ENCODE peak calls at places on chromosome 10, in eight cellular contexts. U, J, O, X, H, Z, F and R are unnamed samples.

GRCh38 chr10:35933940-35934636 is 292.0 kb upstream of the FZD8 start:
- DNase-seq in J (no peak), O (no peak), Z (no peak), H (no peak), U (no peak), X (no peak), F (no peak), R (no peak)

GRCh38 chr10:3980139-3980538 is 195.1 kb upstream of the KLF6 start:
- DNase-seq in U (no peak), Z (no peak), J (no peak), F (no peak), O (peak; percentile 23), H (no peak), X (no peak), R (no peak)

GRCh38 chr10:127353544-127353943 is 157.2 kb upstream of the INSYN2A start:
- DNase-seq in O (no peak), Z (no peak), H (no peak), X (no peak), F (no peak), U (no peak), J (no peak), R (no peak)

GRCh38 chr10:9922123-9922685 is 1095.5 kb upstream of the CELF2 start:
- DNase-seq in O (no peak), Z (no peak), U (no peak), X (no peak), H (no peak), F (no peak), J (no peak), R (no peak)

GRCh38 chr10:119652361-119652760 is 1.2 kb downstream of the BAG3 start:
- DNase-seq in F (no peak), O (peak; percentile 29), J (peak; percentile 69), X (peak; percentile 64), Z (peak; percentile 77), H (no peak), U (peak; percentile 57), R (no peak)

GRCh38 chr10:132187421-132188138 is 832 bp downstream of the DPYSL4 start:
- DNase-seq in U (no peak), J (no peak), X (no peak), F (no peak), O (no peak), H (peak; percentile 73), Z (no peak), R (no peak)

GRCh38 chr10:123583639-123584418 is 82.3 kb upstream of the GPR26 start:
- DNase-seq in O (peak; percentile 83), F (peak; percentile 84), U (peak; percentile 70), Z (peak; percentile 26), H (peak; percentile 79), J (no peak), X (no peak), R (peak; percentile 94)

GRCh38 chr10:46527241-46527811 is 29.1 kb downstream of the GPRIN2 start:
- DNase-seq in O (no peak), Z (no peak), X (no peak), F (peak; percentile 20), J (no peak), U (no peak), H (no peak), R (peak; percentile 46)

GRCh38 chr10:124999433-125000365 is 57.8 kb downstream of the ZRANB1 start:
- DNase-seq in J (no peak), Z (no peak), X (no peak), U (no peak), H (peak; percentile 27), F (peak; percentile 80), O (peak; percentile 22), R (peak; percentile 85)

GRCh38 chr10:5587151-5588079 is 62.7 kb downstream of the CALML3 start:
- DNase-seq in J (no peak), O (no peak), F (no peak), H (no peak), X (no peak), U (no peak), Z (no peak), R (no peak)

GRCh38 chr10:76382381-76382851 is 951.0 kb downstream of the LRMDA start:
- DNase-seq in O (no peak), H (no peak), X (peak; percentile 15), Z (no peak), F (no peak), J (no peak), U (peak; percentile 62), R (no peak)

GRCh38 chr10:94123253-94123995 is 129.7 kb downstream of the PLCE1 start:
- DNase-seq in H (no peak), J (no peak), U (peak; percentile 90), F (no peak), O (no peak), Z (no peak), X (peak; percentile 86), R (no peak)

GRCh38 chr10:5976689-5977470 is 463 bp downstream of the IL15RA start:
- DNase-seq in X (peak; percentile 61), Z (peak; percentile 66), U (peak; percentile 30), J (peak; percentile 46), H (no peak), F (no peak), O (peak; percentile 75), R (peak; percentile 67)

GRCh38 chr10:48306870-48307531 is 524 bp downstream of the MAPK8 start:
- DNase-seq in O (peak; percentile 60), U (peak; percentile 26), H (peak; percentile 93), Z (peak; percentile 65), X (peak; percentile 53), F (peak; percentile 53), J (peak; percentile 50), R (peak; percentile 89)

GRCh38 chr10:102681696-102682095 is 32.5 kb downstream of the ARL3 start:
- DNase-seq in O (no peak), J (no peak), Z (no peak), H (no peak), X (no peak), U (no peak), F (no peak), R (no peak)

GRCh38 chr10:3803295-3803883 is 18.4 kb upstream of the KLF6 start:
- DNase-seq in Z (no peak), F (no peak), H (no peak), J (no peak), O (no peak), X (no peak), U (peak; percentile 23), R (no peak)

GRCh38 chr10:131520206-131520605 is 208.7 kb upstream of the TCERG1L start:
- DNase-seq in F (no peak), H (no peak), O (no peak), J (no peak), U (no peak), X (no peak), Z (no peak), R (no peak)

GRCh38 chr10:36385693-36386092 is 739.7 kb upstream of the ANKRD30A start:
- DNase-seq in J (no peak), O (no peak), H (no peak), F (no peak), Z (no peak), X (no peak), U (no peak), R (no peak)

GRCh38 chr10:101619983-101620382 is 31.9 kb downstream of the DPCD start:
- DNase-seq in H (no peak), J (no peak), X (no peak), U (no peak), F (no peak), O (no peak), Z (no peak), R (no peak)
- H3K36me3 ChIP-seq in H (peaks cover 16% of the 10 kb centered on the region), J (peaks cover 2% of the 10 kb centered on the region), X (no peaks in the 10 kb centered on the region), U (no peaks in the 10 kb centered on the region), F (peaks cover 5% of the 10 kb centered on the region), O (no peaks in the 10 kb centered on the region), Z (peaks cover 78% of the 10 kb centered on the region), R (peaks cover 2% of the 10 kb centered on the region)

GRCh38 chr10:114391599-114391998 is 12.7 kb downstream of the AFAP1L2 start:
- DNase-seq in J (no peak), Z (no peak), O (no peak), U (no peak), F (no peak), X (no peak), H (no peak), R (no peak)
- H3K4me1 ChIP-seq in J (no peaks in the 10 kb centered on the region), Z (no peaks in the 10 kb centered on the region), O (no peaks in the 10 kb centered on the region), U (peaks cover 65% of the 10 kb centered on the region), F (peaks cover 46% of the 10 kb centered on the region), X (peaks cover 43% of the 10 kb centered on the region), H (no peaks in the 10 kb centered on the region), R (no peaks in the 10 kb centered on the region)

DNA sequence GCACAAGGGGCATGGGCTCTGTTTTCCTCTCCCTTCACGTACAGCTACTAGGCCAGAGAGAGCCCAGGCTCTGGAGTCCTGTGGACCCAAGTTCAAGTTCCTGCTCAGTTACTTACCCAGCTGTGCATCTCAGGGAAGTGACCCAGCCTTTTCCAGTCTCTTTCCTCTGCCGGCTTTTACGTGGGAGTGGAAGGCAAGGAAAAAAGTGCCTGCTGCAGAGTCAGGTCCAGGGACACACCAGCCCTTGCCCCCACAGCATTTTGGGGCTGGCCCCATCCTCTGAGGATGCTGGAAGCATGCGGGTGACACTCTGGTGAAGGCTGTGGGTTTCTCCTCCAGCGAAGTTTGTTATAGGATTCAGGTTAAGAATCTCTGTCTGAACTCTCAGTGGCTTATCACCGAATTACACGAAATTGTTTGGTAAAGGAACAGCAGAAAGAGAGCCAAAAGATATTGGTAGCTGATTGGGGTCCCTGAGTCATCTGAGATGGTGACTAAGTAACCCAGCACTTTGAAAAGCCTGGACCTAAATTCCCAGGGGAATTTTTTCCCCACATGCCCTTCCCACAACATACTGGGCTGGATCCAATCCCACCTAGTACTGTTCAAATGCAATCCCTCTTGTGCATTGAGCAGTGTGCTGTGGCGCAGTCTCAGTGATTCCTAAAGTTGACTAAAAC is 424.3 kb downstream of the RPS24 start:
- DNase-seq in O (no peak), H (no peak), Z (no peak), F (no peak), J (no peak), X (peak; percentile 64), U (peak; percentile 100), R (no peak)
- H3K4me3 ChIP-seq in O (no peak overlapping the region), H (no peak overlapping the region), Z (no peak overlapping the region), F (no peak overlapping the region), J (no peak overlapping the region), X (no peak overlapping the region), U (peak overlapping the region; percentile 45), R (no peak overlapping the region)

GRCh38 chr10:26717476-26717875 is 20.0 kb downstream of the PDSS1 start:
- DNase-seq in H (no peak), X (no peak), O (no peak), Z (no peak), F (no peak), J (no peak), U (no peak), R (no peak)

GRCh38 chr10:26711324-26711723 is 13.8 kb downstream of the PDSS1 start:
- DNase-seq in F (no peak), J (no peak), O (no peak), Z (no peak), X (no peak), U (no peak), H (no peak), R (no peak)

GRCh38 chr10:26714385-26714784 is 16.9 kb downstream of the PDSS1 start:
- DNase-seq in H (no peak), U (no peak), O (peak; percentile 68), F (no peak), Z (no peak), J (no peak), X (no peak), R (no peak)

DNA sequence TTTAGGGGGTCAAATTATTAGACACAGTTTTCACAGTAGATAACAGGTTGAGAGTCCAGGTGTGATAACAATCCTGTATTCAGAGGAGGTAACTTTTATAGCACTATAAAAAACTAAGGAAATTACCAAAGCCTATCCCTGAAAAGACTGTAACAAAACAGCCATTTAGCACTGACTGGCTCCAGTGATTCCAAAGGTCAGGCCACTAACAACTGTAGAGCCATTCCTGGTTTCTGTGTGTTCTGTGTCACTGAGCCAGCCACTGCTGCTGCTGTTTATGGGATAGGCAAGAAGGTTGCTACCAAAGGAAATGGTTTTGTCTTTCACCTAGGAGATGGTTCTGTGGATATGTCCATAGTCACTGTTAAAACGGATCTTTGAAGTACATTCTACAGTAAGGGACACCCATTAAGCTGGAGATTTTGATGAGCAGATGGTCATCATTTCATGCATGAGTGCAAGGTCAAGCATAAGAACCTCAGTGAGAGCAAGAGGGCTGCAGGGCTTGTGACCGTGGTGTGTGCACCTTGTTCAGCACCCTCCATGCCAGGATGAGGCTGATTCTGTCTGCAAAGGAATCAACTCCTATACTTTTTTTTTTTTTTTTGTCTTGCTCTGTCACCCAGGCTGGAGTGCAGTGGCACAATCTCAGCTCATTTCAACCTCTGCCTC is 17.5 kb downstream of the PDSS1 start:
- DNase-seq in F (no peak), Z (no peak), H (no peak), U (no peak), J (no peak), O (peak; percentile 81), X (no peak), R (no peak)
- H3K36me3 ChIP-seq in F (peaks cover 28% of the 10 kb centered on the region), Z (peaks cover 7% of the 10 kb centered on the region), H (peaks cover 19% of the 10 kb centered on the region), U (peaks cover 4% of the 10 kb centered on the region), J (peaks cover 2% of the 10 kb centered on the region), O (no peaks in the 10 kb centered on the region), X (peaks cover 16% of the 10 kb centered on the region), R (no peaks in the 10 kb centered on the region)